ENCODE peak calls at places on chromosomes 3 and 15, in six cellular contexts. U is colonic mucosa, B is heart right ventricle, X is sigmoid colon, S is body of pancreas, M is PC-3. I is an unnamed sample.

GRCh38 chr3:146189519-146190173 is 28.7 kb upstream of the PLOD2 start:
- DNase-seq in M (peak; percentile 90), S (peak; percentile 26), X (peak; percentile 63), B (no peak), U (no peak), I (peak; percentile 10)

GRCh38 chr15:67928666-67929065 is 88.8 kb upstream of the RNU6-1 start:
- DNase-seq in S (no peak), B (no peak), M (no peak), X (no peak), U (no peak), I (no peak)

GRCh38 chr3:155595371-155595770 is 149.5 kb downstream of the PLCH1 start:
- DNase-seq in B (no peak), U (no peak), M (no peak), X (no peak), S (no peak), I (no peak)

GRCh38 chr15:51234181-51234927 is 104.0 kb downstream of the CYP19A1 start:
- DNase-seq in M (no peak), U (no peak), B (no peak), X (no peak), S (no peak), I (no peak)

GRCh38 chr3:24460974-24461373 is 33.7 kb downstream of the THRB start:
- DNase-seq in M (no peak), S (no peak), U (no peak), B (no peak), X (no peak), I (no peak)

GRCh38 chr3:62817678-62818077 is 57.5 kb downstream of the CADPS start:
- DNase-seq in B (no peak), U (no peak), S (no peak), M (no peak), X (no peak), I (no peak)

GRCh38 chr3:14774431-14774830 is 44.3 kb upstream of the FGD5 start:
- DNase-seq in X (peak; percentile 39), U (peak; percentile 9), S (no peak), B (no peak), M (no peak), I (no peak)

GRCh38 chr3:169146112-169146665 is 517.3 kb downstream of the MECOM start:
- DNase-seq in U (peak; percentile 70), B (peak; percentile 62), S (peak; percentile 70), M (peak; percentile 71), X (peak; percentile 63), I (no peak)

GRCh38 chr3:111285691-111286090 is 214.1 kb downstream of the NECTIN3 start:
- DNase-seq in X (no peak), B (no peak), U (no peak), S (no peak), M (no peak), I (no peak)

GRCh38 chr3:31754575-31755278 is 222.0 kb downstream of the STT3B start:
- DNase-seq in B (no peak), U (no peak), X (no peak), S (no peak), M (peak; percentile 7), I (no peak)

GRCh38 chr15:57298843-57299550 is 77.3 kb upstream of the CGNL1 start:
- DNase-seq in B (no peak), M (no peak), S (no peak), U (no peak), X (no peak), I (no peak)

GRCh38 chr15:99326235-99326634 is 75.0 kb downstream of the LRRC28 start:
- DNase-seq in M (no peak), X (no peak), B (no peak), U (no peak), S (no peak), I (no peak)

GRCh38 chr3:134030382-134030753 is 643 bp upstream of the SLCO2A1 start:
- DNase-seq in B (no peak), S (no peak), X (peak; percentile 56), U (peak; percentile 18), M (no peak), I (no peak)

GRCh38 chr3:134794950-134795775 is at the start of gene EPHB1:
- DNase-seq in M (peak; percentile 79), B (peak; percentile 80), S (peak; percentile 68), X (peak; percentile 94), U (peak; percentile 72), I (peak; percentile 63)

GRCh38 chr3:88113311-88114162 is 36.2 kb upstream of the C3orf38 start:
- DNase-seq in S (peak; percentile 65), X (no peak), U (peak; percentile 73), B (peak; percentile 74), M (peak; percentile 86), I (peak; percentile 42)

GRCh38 chr3:190384241-190384863 is 3.6 kb upstream of the CLDN16 start:
- DNase-seq in X (no peak), S (peak; percentile 44), B (peak; percentile 23), M (peak; percentile 86), U (peak; percentile 38), I (no peak)

GRCh38 chr3:2915826-2916225 is 194.3 kb downstream of the IL5RA start:
- DNase-seq in X (no peak), S (no peak), B (no peak), M (no peak), U (no peak), I (no peak)

GRCh38 chr3:76400141-76400540 is 614.8 kb upstream of the ZNF717 start:
- DNase-seq in U (no peak), M (peak; percentile 30), B (no peak), S (no peak), X (no peak), I (no peak)

GRCh38 chr15:88702983-88703382 is 64.2 kb downstream of the ISG20 start:
- DNase-seq in B (no peak), X (no peak), S (no peak), M (no peak), U (no peak), I (no peak)

DNA sequence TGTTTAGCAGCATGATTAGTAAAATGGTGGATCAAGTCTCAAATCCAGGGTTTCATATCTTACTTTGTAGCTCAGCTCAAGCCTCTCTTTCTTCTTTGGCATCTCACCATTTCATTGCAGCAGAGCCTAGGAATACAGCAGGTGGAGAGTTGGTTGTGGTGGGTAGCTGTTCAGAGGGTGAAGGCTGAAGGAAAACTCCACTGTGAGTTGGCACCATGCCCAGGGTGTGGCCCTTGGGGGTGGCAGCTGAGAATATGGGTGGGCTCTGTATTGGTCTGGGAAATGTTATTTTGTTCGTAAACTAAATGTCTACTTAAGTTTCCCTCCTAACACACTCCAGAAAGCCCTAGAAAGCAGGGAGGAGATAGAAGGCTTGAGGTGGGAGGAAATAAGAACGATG is 1.7 kb upstream of the MAP1A start:
- DNase-seq in U (no peak), B (no peak), M (no peak), X (no peak), S (no peak), I (no peak)
- H3K27ac ChIP-seq in U (no peak overlapping the region), B (peak overlapping the region; percentile 80), M (no peak overlapping the region), X (peak overlapping the region; percentile 88), S (no peak overlapping the region), I (peak overlapping the region; percentile 75)

GRCh38 chr15:69591905-69592508 is 139.4 kb downstream of the RPLP1 start:
- DNase-seq in M (peak; percentile 92), B (no peak), X (no peak), S (no peak), U (no peak), I (no peak)

GRCh38 chr15:69593981-69594966 is 141.7 kb downstream of the RPLP1 start:
- DNase-seq in M (peak; percentile 98), U (peak; percentile 95), S (peak; percentile 93), X (peak; percentile 58), B (peak; percentile 49), I (no peak)

GRCh38 chr15:69595009-69595825 is 142.6 kb downstream of the RPLP1 start:
- DNase-seq in M (no peak), S (peak; percentile 71), B (peak; percentile 78), X (peak; percentile 74), U (no peak), I (no peak)

GRCh38 chr15:69592954-69593353 is 140.3 kb downstream of the RPLP1 start:
- DNase-seq in M (no peak), S (no peak), X (no peak), U (no peak), B (no peak), I (no peak)

DNA sequence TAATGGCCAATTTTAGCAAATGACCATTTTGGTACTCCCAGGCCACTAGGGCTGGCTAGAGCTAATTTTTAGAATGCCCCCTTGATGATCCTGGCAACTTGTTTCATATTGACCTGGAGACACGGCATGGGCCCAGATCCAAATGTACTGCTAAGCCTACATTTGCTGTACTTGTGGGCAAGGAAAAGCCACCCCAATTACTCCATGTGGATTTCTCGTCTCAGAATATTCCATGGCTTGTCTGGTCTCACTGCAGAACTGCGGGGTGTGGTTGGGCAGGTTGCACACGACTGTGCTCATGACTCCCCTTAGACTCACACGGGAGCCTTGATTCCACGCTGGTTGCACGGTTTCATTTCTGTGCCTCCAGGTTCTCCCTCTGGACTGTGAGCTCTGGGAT is 140.9 kb downstream of the RPLP1 start:
- DNase-seq in M (no peak), X (no peak), S (no peak), U (no peak), B (no peak), I (no peak)
- TF ChIP-seq CTCF in M (no peak), X (no peak), S (no peak), U (no peak), B (no peak), I (no peak)

DNA sequence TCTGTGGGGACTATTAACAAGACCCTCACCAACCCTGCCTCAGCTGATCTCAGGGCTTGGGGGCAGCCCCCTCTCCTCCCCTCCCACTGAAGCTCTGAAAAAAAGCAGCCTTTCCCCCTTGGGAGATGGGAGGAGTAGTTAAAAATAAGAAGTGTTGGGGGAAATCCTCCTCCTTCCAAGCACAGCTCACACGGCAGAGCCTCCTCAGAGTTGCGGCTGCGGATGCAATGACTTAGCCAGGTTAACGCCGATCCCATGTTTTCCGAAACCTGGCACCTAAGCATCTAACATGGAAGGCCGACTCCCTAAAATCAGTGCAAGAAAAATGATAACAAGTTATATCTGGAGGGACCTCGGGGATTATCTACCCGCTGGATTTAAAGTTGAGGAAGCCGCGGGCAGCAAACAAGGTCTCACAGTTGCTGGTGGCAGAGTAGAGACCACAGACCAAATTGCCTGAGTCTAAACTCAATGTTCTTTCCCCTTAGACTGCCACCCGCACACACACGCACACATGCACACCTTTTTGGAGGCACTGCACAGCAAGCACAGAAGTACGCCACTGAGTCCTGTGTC is 1.1 kb upstream of the TPM1 start:
- DNase-seq in M (no peak), B (no peak), S (no peak), X (no peak), U (no peak), I (no peak)
- H3K4me3 ChIP-seq in M (no peak overlapping the region), B (peak overlapping the region; percentile 66), S (no peak overlapping the region), X (peak overlapping the region; percentile 86), U (peak overlapping the region; percentile 64), I (peak overlapping the region; percentile 58)

GRCh38 chr15:66760358-66760967 is 58.4 kb downstream of the SMAD6 start:
- DNase-seq in M (no peak), U (no peak), B (no peak), X (no peak), S (no peak), I (no peak)
- H3K27ac ChIP-seq in M (no peak overlapping the region), U (no peak overlapping the region), B (peak overlapping the region; percentile 96), X (no peak overlapping the region), S (no peak overlapping the region), I (no peak overlapping the region)

I was measured in AG04450.